ENCODE peak calls at places on chromosome 12, in nine cellular contexts. P, L, R, Q, V, D, Y, G and H are unnamed samples.

GRCh38 chr12:77190022-77190421 is 124.7 kb upstream of the E2F7 start:
- ATAC-seq in L (no peak), Q (no peak), D (no peak), G (no peak), R (no peak), Y (no peak), P (no peak), V (no peak), H (no peak)

GRCh38 chr12:402127-402456 is 648 bp downstream of the CCDC77 start:
- ATAC-seq in D (peak), V (no peak), G (no peak), Q (no peak), Y (no peak), R (no peak), L (no peak), P (no peak), H (no peak)

GRCh38 chr12:56193025-56193578 is 3.8 kb upstream of the SMARCC2 start:
- ATAC-seq in R (no peak), Y (peak), P (no peak), G (no peak), V (no peak), Q (peak), D (peak), L (no peak), H (no peak)

GRCh38 chr12:59500915-59501314 is 94.9 kb upstream of the SLC16A7 start:
- ATAC-seq in D (no peak), R (no peak), Y (peak), Q (peak), G (peak), V (no peak), L (no peak), P (no peak), H (no peak)

GRCh38 chr12:76645934-76646333 is 86.4 kb upstream of the OSBPL8 start:
- ATAC-seq in Q (no peak), V (no peak), D (no peak), L (no peak), P (no peak), Y (no peak), G (no peak), R (no peak), H (no peak)

GRCh38 chr12:93448796-93449195 is 7.0 kb upstream of the UBE2N start:
- ATAC-seq in P (no peak), L (peak), Y (peak), Q (peak), G (peak), R (no peak), D (peak), V (no peak), H (peak)

GRCh38 chr12:29639893-29640495 is 142.5 kb upstream of the OVCH1 start:
- ATAC-seq in V (peak), L (peak), G (no peak), P (no peak), D (no peak), R (no peak), Q (no peak), Y (no peak), H (no peak)

GRCh38 chr12:15749937-15750336 is 39.3 kb downstream of the EPS8 start:
- ATAC-seq in V (no peak), D (peak), R (no peak), L (no peak), G (no peak), P (no peak), Y (no peak), Q (peak), H (no peak)

GRCh38 chr12:93137656-93138612 is 208.8 kb upstream of the EEA1 start:
- ATAC-seq in R (peak), L (peak), V (no peak), Q (peak), Y (peak), D (peak), G (no peak), P (no peak), H (no peak)

GRCh38 chr12:89225808-89226368 is 126.4 kb downstream of the DUSP6 start:
- ATAC-seq in L (peak), V (peak), R (peak), G (no peak), D (peak), Q (peak), P (peak), Y (peak), H (peak)

GRCh38 chr12:60724984-60725383 is 1129.2 kb downstream of the SLC16A7 start:
- ATAC-seq in D (no peak), R (no peak), P (no peak), Y (no peak), L (no peak), V (no peak), G (no peak), Q (no peak), H (no peak)

GRCh38 chr12:65495233-65495632 is 216.8 kb downstream of the MSRB3 start:
- ATAC-seq in P (no peak), Q (no peak), Y (no peak), R (no peak), D (no peak), V (no peak), G (no peak), L (no peak), H (peak)

GRCh38 chr12:52867636-52868035 is 18.8 kb upstream of the KRT78 start:
- ATAC-seq in Q (peak), L (peak), P (no peak), Y (peak), D (peak), V (peak), G (peak), R (peak), H (no peak)

GRCh38 chr12:100529951-100530350 is 43.5 kb upstream of the GAS2L3 start:
- ATAC-seq in P (no peak), L (no peak), D (no peak), Q (no peak), G (no peak), Y (no peak), V (no peak), R (no peak), H (no peak)

GRCh38 chr12:75974323-75975273 is 57.0 kb downstream of the PHLDA1 start:
- ATAC-seq in P (no peak), Y (peak), Q (peak), D (no peak), R (no peak), V (no peak), L (peak), G (no peak), H (no peak)

GRCh38 chr12:57190037-57190436 is 26.6 kb upstream of the NXPH4 start:
- ATAC-seq in R (no peak), P (no peak), Q (peak), V (peak), Y (peak), L (peak), G (no peak), D (no peak), H (no peak)

GRCh38 chr12:26121841-26122680 is 2.8 kb downstream of the BHLHE41 start:
- ATAC-seq in V (no peak), Q (no peak), G (peak), D (peak), Y (no peak), P (peak), R (peak), L (no peak), H (peak)

GRCh38 chr12:122023339-122024131 is 1.9 kb downstream of the BCL7A start:
- ATAC-seq in Q (peak), P (no peak), R (peak), V (peak), G (peak), D (peak), Y (peak), L (peak), H (peak)

GRCh38 chr12:94289551-94290312 is 141.4 kb downstream of the PLXNC1 start:
- ATAC-seq in P (no peak), G (no peak), Y (peak), R (peak), V (peak), L (peak), D (no peak), Q (peak), H (no peak)

GRCh38 chr12:95322335-95322734 is 104.7 kb downstream of the VEZT start:
- ATAC-seq in P (no peak), Q (no peak), R (no peak), V (no peak), L (no peak), Y (no peak), G (no peak), D (no peak), H (no peak)

GRCh38 chr12:90086281-90086680 is 377.6 kb upstream of the ATP2B1 start:
- ATAC-seq in V (no peak), P (no peak), L (no peak), D (no peak), R (no peak), Y (no peak), Q (no peak), G (no peak), H (no peak)

GRCh38 chr12:88305491-88305890 is 163.4 kb downstream of the TMTC3 start:
- ATAC-seq in Q (no peak), P (no peak), R (no peak), Y (no peak), G (no peak), V (peak), L (no peak), D (no peak), H (no peak)

GRCh38 chr12:33721561-33721960 is 281.9 kb upstream of the SYT10 start:
- ATAC-seq in G (no peak), P (no peak), L (no peak), R (no peak), D (no peak), Y (no peak), V (no peak), Q (no peak), H (no peak)

GRCh38 chr12:122161682-122162081 is 12.3 kb downstream of the IL31 start:
- ATAC-seq in Q (no peak), G (no peak), Y (no peak), V (no peak), R (no peak), P (peak), D (no peak), L (no peak), H (no peak)

GRCh38 chr12:13173012-13173441 is 23.5 kb upstream of the EMP1 start:
- ATAC-seq in D (peak), V (peak), L (peak), Q (peak), R (peak), P (no peak), G (no peak), Y (peak), H (no peak)

GRCh38 chr12:116142936-116143882 is 134.3 kb downstream of the MED13L start:
- ATAC-seq in Y (peak), D (no peak), R (no peak), L (peak), G (peak), P (no peak), V (peak), Q (peak), H (peak)

GRCh38 chr12:120797677-120798642 is 72.3 kb downstream of the ACADS start:
- ATAC-seq in G (no peak), V (no peak), R (no peak), L (no peak), Q (no peak), D (no peak), Y (no peak), P (no peak), H (peak)

GRCh38 chr12:20044836-20045235 is 323.5 kb upstream of the PDE3A start:
- ATAC-seq in Y (peak), P (no peak), G (no peak), D (no peak), L (peak), Q (peak), R (peak), V (peak), H (no peak)

GRCh38 chr12:115325858-115326257 is 641.9 kb upstream of the TBX3 start:
- ATAC-seq in V (no peak), D (peak), Y (peak), G (no peak), Q (peak), R (no peak), L (no peak), P (no peak), H (no peak)

GRCh38 chr12:10365716-10366433 is 24.0 kb downstream of the KLRK1 start:
- ATAC-seq in P (no peak), Y (peak), R (no peak), D (no peak), Q (peak), G (no peak), L (no peak), V (no peak), H (no peak)

GRCh38 chr12:64044171-64044570 is 177.9 kb downstream of the KICS2 start:
- ATAC-seq in G (no peak), V (no peak), R (no peak), L (no peak), Q (no peak), D (peak), P (no peak), Y (no peak), H (no peak)

GRCh38 chr12:50739611-50740010 is 24.3 kb upstream of the ATF1 start:
- ATAC-seq in G (no peak), Q (no peak), L (no peak), P (no peak), D (no peak), Y (no peak), V (no peak), R (no peak), H (no peak)

GRCh38 chr12:26704684-26705475 is 128.1 kb downstream of the ITPR2 start:
- ATAC-seq in G (peak), R (peak), L (peak), V (peak), Q (peak), P (no peak), D (peak), Y (peak), H (peak)